ENCODE peak calls at places on chromosome 17, in five cellular contexts. R is thoracic aorta; O is endothelial cell; M is stimulated activated effector memory CD8-positive, alpha-beta T cell treated with anti-CD3 and anti-CD28 coated beads, Interleukin-12 subunit alpha, Interleukin-12 subunit beta, amount 100 ng/mL, for 72 hours; X is kidney glomerular epithelial cell. E is an unnamed sample.

GRCh38 chr17:15463363-15463762 is 4.1 kb downstream of the CDRT4 start:
- DNase-seq in X (peak; percentile 56), O (no peak), M (no peak), R (no peak), E (no peak)

GRCh38 chr17:74728702-74729075 is 8.4 kb upstream of the RAB37 start:
- DNase-seq in X (no peak), O (no peak), M (no peak), R (no peak), E (no peak)

GRCh38 chr17:58991718-58992331 is 114.9 kb downstream of the TRIM37 start:
- DNase-seq in M (peak; percentile 72), X (peak; percentile 72), O (no peak), R (no peak), E (no peak)

GRCh38 chr17:62671553-62671952 is 44.1 kb downstream of the MRC2 start:
- DNase-seq in X (no peak), O (no peak), M (no peak), R (no peak), E (no peak)

GRCh38 chr17:62987136-62987535 is 21.1 kb downstream of the TANC2 start:
- DNase-seq in X (no peak), M (no peak), R (no peak), O (no peak), E (no peak)

GRCh38 chr17:74385201-74385600 is 17.9 kb downstream of the GPR142 start:
- DNase-seq in O (no peak), R (no peak), X (no peak), M (no peak), E (no peak)

GRCh38 chr17:30570596-30571265 is 93.5 kb downstream of the GOSR1 start:
- DNase-seq in O (no peak), M (no peak), R (no peak), X (no peak), E (no peak)

GRCh38 chr17:2090804-2091534 is 36.1 kb downstream of the HIC1 start:
- DNase-seq in O (peak; percentile 65), R (no peak), M (no peak), X (peak; percentile 80), E (no peak)

GRCh38 chr17:62892069-62892675 is 73.9 kb upstream of the TANC2 start:
- DNase-seq in O (no peak), R (no peak), X (no peak), M (no peak), E (no peak)

GRCh38 chr17:27236710-27237315 is 57.1 kb upstream of the WSB1 start:
- DNase-seq in O (peak; percentile 72), M (peak; percentile 88), R (no peak), X (peak; percentile 72), E (peak; percentile 91)

GRCh38 chr17:73271078-73271477 is 9.4 kb upstream of the CPSF4L start:
- DNase-seq in X (no peak), M (no peak), R (no peak), O (no peak), E (no peak)

GRCh38 chr17:45241315-45242011 is 19.8 kb downstream of the FMNL1 start:
- DNase-seq in R (no peak), O (peak; percentile 47), X (no peak), M (no peak), E (no peak)

GRCh38 chr17:76139801-76140660 is 1.0 kb downstream of the FOXJ1 start:
- DNase-seq in M (no peak), X (no peak), R (no peak), O (peak; percentile 61), E (no peak)

GRCh38 chr17:29722411-29723198 is 99.9 kb upstream of the CORO6 start:
- DNase-seq in O (no peak), R (no peak), M (no peak), X (peak; percentile 70), E (peak; percentile 63)

GRCh38 chr17:35660902-35661301 is 70.5 kb upstream of the RASL10B start:
- DNase-seq in M (no peak), X (no peak), R (no peak), O (no peak), E (no peak)

GRCh38 chr17:76408037-76408849 is 23.8 kb downstream of the SPHK1 start:
- DNase-seq in X (peak; percentile 19), O (peak; percentile 76), R (no peak), M (peak; percentile 83), E (peak; percentile 31)

GRCh38 chr17:42303694-42304093 is 15.4 kb downstream of the STAT5A start:
- DNase-seq in R (no peak), X (no peak), O (no peak), M (no peak), E (no peak)

GRCh38 chr17:79907855-79908254 is 68.6 kb upstream of the CBX4 start:
- DNase-seq in O (no peak), M (no peak), R (no peak), X (no peak), E (no peak)

GRCh38 chr17:81049973-81050551 is 15.1 kb downstream of the BAIAP2 start:
- DNase-seq in X (peak; percentile 92), R (no peak), M (no peak), O (no peak), E (no peak)

GRCh38 chr17:565506-565905 is 149.1 kb downstream of the VPS53 start:
- DNase-seq in M (no peak), O (peak; percentile 24), R (no peak), X (no peak), E (no peak)

GRCh38 chr17:67289174-67289876 is 44.3 kb upstream of the HELZ start:
- DNase-seq in O (no peak), M (no peak), X (no peak), R (peak; percentile 3), E (no peak)

GRCh38 chr17:6165806-6166205 is 95.6 kb downstream of the WSCD1 start:
- DNase-seq in O (no peak), M (no peak), X (no peak), R (no peak), E (no peak)

GRCh38 chr17:66952031-66952524 is 12.4 kb upstream of the CACNG4 start:
- DNase-seq in X (peak; percentile 94), M (no peak), R (no peak), O (no peak), E (no peak)

GRCh38 chr17:71437176-71437575 is 683.6 kb upstream of the SOX9 start:
- DNase-seq in O (no peak), M (no peak), X (no peak), R (no peak), E (no peak)

GRCh38 chr17:19727466-19728113 is 11.2 kb upstream of the SLC47A2 start:
- DNase-seq in X (no peak), R (peak; percentile 31), M (no peak), O (no peak), E (no peak)

GRCh38 chr17:64185101-64185500 is 55.2 kb upstream of the ERN1 start:
- DNase-seq in O (no peak), R (no peak), X (no peak), M (no peak), E (no peak)

GRCh38 chr17:82752371-82753200 is 721 bp downstream of the TBCD start:
- DNase-seq in O (peak; percentile 28), M (peak; percentile 65), X (peak; percentile 6), R (no peak), E (no peak)

GRCh38 chr17:64546716-64547115 is 39.9 kb downstream of the CEP95 start:
- DNase-seq in R (no peak), X (no peak), M (no peak), O (no peak), E (no peak)

GRCh38 chr17:81184596-81184995 is 18.6 kb upstream of the AATK start:
- DNase-seq in M (no peak), X (no peak), O (no peak), R (no peak), E (no peak)

GRCh38 chr17:40598928-40599627 is 33.8 kb upstream of the CCR7 start:
- DNase-seq in M (peak; percentile 80), R (no peak), O (no peak), X (no peak), E (no peak)

GRCh38 chr17:48814504-48814903 is 2.5 kb downstream of the TTLL6 start:
- DNase-seq in M (peak; percentile 66), O (peak; percentile 74), X (peak; percentile 20), R (no peak), E (peak; percentile 15)

GRCh38 chr17:48351916-48352332 is 78.1 kb downstream of the SKAP1 start:
- DNase-seq in M (no peak), R (no peak), O (no peak), X (peak; percentile 45), E (no peak)

GRCh38 chr17:83080641-83081560 is 1.5 kb downstream of the METRNL start:
- DNase-seq in O (no peak), M (peak; percentile 81), R (no peak), X (peak; percentile 42), E (no peak)

GRCh38 chr17:68200689-68201424 is 47.0 kb upstream of the AMZ2 start:
- DNase-seq in X (peak; percentile 51), R (no peak), M (peak; percentile 90), O (peak; percentile 92), E (peak; percentile 50)

GRCh38 chr17:7836596-7837374 is 2.8 kb downstream of the KDM6B start:
- DNase-seq in O (peak; percentile 96), R (peak; percentile 74), X (peak; percentile 75), M (peak; percentile 75), E (peak; percentile 5)

GRCh38 chr17:78476973-78477372 is 98.5 kb downstream of the PGS1 start:
- DNase-seq in R (no peak), M (no peak), O (no peak), X (no peak), E (no peak)

GRCh38 chr17:74329378-74329777 is 3.4 kb downstream of the KIF19 start:
- DNase-seq in X (no peak), R (no peak), M (no peak), O (no peak), E (no peak)

GRCh38 chr17:58667934-58668597 is 23.8 kb downstream of the TEX14 start:
- DNase-seq in M (no peak), O (no peak), R (no peak), X (peak; percentile 33), E (no peak)

E was measured in KG1.